ENCODE peak calls at places on chromosomes 2 and 18, in four cellular contexts. B is GM12878, J is stomach, E is pancreas. M is an unnamed sample.

GRCh38 chr2:157784169-157784822 is 91.8 kb downstream of the ACVR1 start:
- DNase-seq in B (no peak), J (peak; percentile 80), E (peak; percentile 75), M (no peak)

GRCh38 chr18:54004828-54005227 is 219.6 kb downstream of the MBD2 start:
- DNase-seq in B (no peak), J (no peak), E (no peak), M (no peak)

GRCh38 chr2:52976132-52976949 is 791.3 kb upstream of the CHAC2 start:
- DNase-seq in B (no peak), J (no peak), E (no peak), M (no peak)

GRCh38 chr2:98556634-98557033 is 51.7 kb downstream of the COA5 start:
- DNase-seq in B (no peak), J (no peak), E (no peak), M (no peak)

GRCh38 chr2:186546842-186547241 is 43.0 kb upstream of the ITGAV start:
- DNase-seq in B (no peak), J (no peak), E (no peak), M (no peak)

GRCh38 chr2:189312211-189312610 is 129.1 kb upstream of the WDR75 start:
- DNase-seq in B (no peak), J (no peak), E (no peak), M (no peak)

GRCh38 chr18:49015886-49016647 is 65.3 kb upstream of the SMAD7 start:
- DNase-seq in B (no peak), J (peak; percentile 15), E (no peak), M (no peak)

GRCh38 chr2:120465012-120465700 is 119.2 kb downstream of the INHBB start:
- DNase-seq in B (no peak), J (no peak), E (no peak), M (no peak)

GRCh38 chr2:204900910-204901309 is 355.6 kb downstream of the PARD3B start:
- DNase-seq in B (no peak), J (peak; percentile 75), E (peak; percentile 23), M (no peak)

GRCh38 chr2:62461707-62462106 is 44.3 kb downstream of the TMEM17 start:
- DNase-seq in B (no peak), J (no peak), E (peak; percentile 76), M (no peak)

GRCh38 chr2:43218550-43219382 is 7.6 kb downstream of the ZFP36L2 start:
- DNase-seq in B (no peak), J (peak; percentile 77), E (peak; percentile 62), M (peak; percentile 80)

GRCh38 chr2:40105593-40105992 is 326.5 kb upstream of the THUMPD2 start:
- DNase-seq in B (no peak), J (no peak), E (no peak), M (no peak)

GRCh38 chr2:144156736-144157645 is 362.9 kb downstream of the ZEB2 start:
- DNase-seq in B (no peak), J (no peak), E (no peak), M (no peak)

GRCh38 chr2:38171208-38171858 is 95.4 kb upstream of the CYP1B1 start:
- DNase-seq in B (no peak), J (no peak), E (no peak), M (no peak)

GRCh38 chr18:69469444-69469919 is 68.8 kb downstream of the DOK6 start:
- DNase-seq in B (no peak), J (no peak), E (no peak), M (no peak)

GRCh38 chr18:12907258-12907925 is 23.4 kb upstream of the PTPN2 start:
- DNase-seq in B (no peak), J (no peak), E (no peak), M (no peak)

GRCh38 chr18:79770826-79771225 is 26.9 kb upstream of the KCNG2 start:
- DNase-seq in B (no peak), J (no peak), E (no peak), M (no peak)

GRCh38 chr18:78704960-78705600 is 274.5 kb upstream of the SALL3 start:
- DNase-seq in B (no peak), J (no peak), E (no peak), M (no peak)

GRCh38 chr2:64463784-64464183 is 9.8 kb downstream of the LGALSL start:
- DNase-seq in B (no peak), J (no peak), E (no peak), M (no peak)

GRCh38 chr18:67788784-67789545 is 272.4 kb upstream of the DSEL start:
- DNase-seq in B (no peak), J (no peak), E (no peak), M (no peak)

GRCh38 chr18:52992041-52992440 is 652.0 kb downstream of the DCC start:
- DNase-seq in B (no peak), J (no peak), E (no peak), M (no peak)

GRCh38 chr18:53458944-53459580 is 765.4 kb downstream of the MBD2 start:
- DNase-seq in B (no peak), J (no peak), E (no peak), M (no peak)

GRCh38 chr2:9268310-9269081 is 61.9 kb downstream of the ASAP2 start:
- DNase-seq in B (no peak), J (no peak), E (no peak), M (no peak)

GRCh38 chr2:168138369-168138768 is 109.0 kb downstream of the STK39 start:
- DNase-seq in B (no peak), J (peak; percentile 44), E (no peak), M (no peak)

GRCh38 chr2:18883626-18884456 is 294.5 kb upstream of the NT5C1B start:
- DNase-seq in B (no peak), J (no peak), E (no peak), M (no peak)

GRCh38 chr2:201432038-201432437 is 19.2 kb downstream of the TRAK2 start:
- DNase-seq in B (no peak), J (no peak), E (no peak), M (no peak)

GRCh38 chr2:26316041-26316440 is 29.9 kb upstream of the SELENOI start:
- DNase-seq in B (no peak), J (no peak), E (no peak), M (no peak)

GRCh38 chr18:62017618-62018017 is 124.8 kb upstream of the RNF152 start:
- DNase-seq in B (no peak), J (no peak), E (no peak), M (no peak)

GRCh38 chr2:170123593-170123992 is 54.4 kb upstream of the MYO3B start:
- DNase-seq in B (no peak), J (no peak), E (no peak), M (no peak)

GRCh38 chr2:41886757-41887156 is 161.1 kb upstream of the PKDCC start:
- DNase-seq in B (no peak), J (no peak), E (no peak), M (no peak)

GRCh38 chr2:133167990-133168389 is 400.3 kb downstream of the NCKAP5 start:
- DNase-seq in B (no peak), J (no peak), E (no peak), M (no peak)

GRCh38 chr2:143581989-143582719 is 452.9 kb downstream of the ARHGAP15 start:
- DNase-seq in B (no peak), J (no peak), E (no peak), M (no peak)

GRCh38 chr2:157182204-157182709 is 75.2 kb upstream of the GALNT5 start:
- DNase-seq in B (no peak), J (no peak), E (no peak), M (no peak)

GRCh38 chr2:239805043-239805329 is 220.2 kb downstream of the NDUFA10 start:
- DNase-seq in B (no peak), J (peak; percentile 19), E (no peak), M (no peak)

DNA sequence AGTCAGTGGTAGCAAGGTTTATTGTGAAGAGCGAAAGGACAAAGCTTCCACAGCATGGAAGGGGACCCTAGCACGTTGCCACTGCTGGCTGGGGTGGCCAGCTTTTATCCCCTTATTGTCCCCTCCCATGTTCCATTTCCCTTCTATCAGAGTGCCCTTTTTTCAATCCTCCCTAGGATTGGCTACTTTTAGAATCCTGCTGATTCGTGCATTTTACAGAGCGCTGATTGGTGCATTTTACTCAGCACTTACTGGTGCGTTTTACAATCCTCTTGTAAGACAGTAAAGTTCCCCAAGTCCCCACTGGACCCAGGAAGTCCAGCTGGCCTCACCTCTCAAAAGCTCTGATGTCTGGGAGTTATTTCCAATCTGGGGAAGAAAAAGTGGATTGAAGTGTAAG is 90.1 kb downstream of the CD8B2 start:
- DNase-seq in B (no peak), J (no peak), E (no peak), M (no peak)
- H3K27ac ChIP-seq in B (no peak overlapping the region), J (no peak overlapping the region), E (no peak overlapping the region), M (no peak overlapping the region)

GRCh38 chr2:25259744-25260124 is 82.0 kb downstream of the DNMT3A start:
- DNase-seq in B (no peak), J (no peak), E (no peak), M (no peak)

GRCh38 chr2:25256486-25256875 is 85.2 kb downstream of the DNMT3A start:
- DNase-seq in B (no peak), J (no peak), E (no peak), M (no peak)

GRCh38 chr2:25257032-25257455 is 84.7 kb downstream of the DNMT3A start:
- DNase-seq in B (no peak), J (no peak), E (no peak), M (no peak)

GRCh38 chr2:25257931-25258771 is 83.6 kb downstream of the DNMT3A start:
- DNase-seq in B (no peak), J (no peak), E (no peak), M (no peak)

DNA sequence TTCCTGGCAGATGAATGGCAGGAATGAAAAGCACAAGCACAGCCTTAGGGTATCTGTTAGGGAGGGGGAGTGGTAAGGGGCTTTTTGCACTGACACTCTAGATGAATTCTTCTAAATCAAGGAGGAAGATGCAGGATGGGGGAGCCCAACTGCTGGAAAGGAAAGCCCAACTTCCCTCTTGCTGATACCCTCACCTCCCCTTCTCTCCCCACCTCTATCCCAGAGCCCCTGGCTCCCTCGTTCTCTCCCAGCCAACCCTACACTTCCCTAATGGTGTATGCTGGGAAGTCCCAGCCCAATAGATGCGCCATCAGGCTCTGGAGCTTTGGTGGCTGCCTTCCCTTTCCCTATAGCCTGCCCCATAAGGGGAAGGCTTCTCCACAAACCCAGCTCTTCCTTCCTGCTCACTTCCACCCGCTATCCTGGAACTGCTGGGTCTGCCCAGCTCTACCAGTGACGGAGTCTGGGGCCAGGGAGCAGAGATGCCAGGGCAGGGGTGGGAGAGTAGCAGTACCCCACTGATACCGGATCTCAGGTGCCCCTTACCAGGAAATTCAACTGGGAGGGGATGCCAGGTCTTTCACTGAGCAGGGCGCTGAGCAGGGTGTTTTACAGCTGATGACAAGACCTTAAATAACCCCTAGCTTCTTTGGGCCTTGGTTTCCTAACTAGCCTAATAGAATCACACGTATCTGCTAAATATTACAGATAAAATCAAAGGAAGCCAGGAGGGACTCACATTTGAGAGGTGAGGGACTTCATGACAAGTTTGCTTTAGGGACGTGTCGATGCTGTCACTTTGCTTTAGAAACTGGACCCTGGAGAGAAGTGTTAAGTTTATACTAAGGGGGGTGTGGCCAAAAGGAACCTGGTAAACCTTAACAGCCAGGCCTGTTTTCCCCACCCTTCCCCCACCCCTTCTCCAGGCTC is 82.6 kb downstream of the DNMT3A start:
- DNase-seq in B (no peak), J (no peak), E (no peak), M (no peak)
- H3K27me3 ChIP-seq in B (no peaks in the 10 kb centered on the region), J (no peaks in the 10 kb centered on the region), E (no peaks in the 10 kb centered on the region), M (no peaks in the 10 kb centered on the region)

GRCh38 chr2:113227290-113227689 is 51.4 kb downstream of the PAX8 start:
- DNase-seq in B (no peak), J (no peak), E (no peak), M (no peak)
- TF ChIP-seq CTCF in B (no peak), J (no peak), E (no peak), M (no peak)

GRCh38 chr18:36073676-36074075 is 6.3 kb upstream of the RPRD1A start:
- DNase-seq in B (no peak), J (no peak), E (no peak), M (no peak)

GRCh38 chr18:36078751-36079529 is 11.6 kb upstream of the RPRD1A start:
- DNase-seq in B (no peak), J (no peak), E (no peak), M (no peak)

GRCh38 chr18:36074435-36074834 is 7.1 kb upstream of the RPRD1A start:
- DNase-seq in B (no peak), J (no peak), E (no peak), M (no peak)

GRCh38 chr18:36075862-36076587 is 8.7 kb upstream of the RPRD1A start:
- DNase-seq in B (peak; percentile 21), J (no peak), E (no peak), M (no peak)
- H3K27ac ChIP-seq in B (no peak overlapping the region), J (no peak overlapping the region), E (no peak overlapping the region), M (no peak overlapping the region)

M was measured in CD4-positive, alpha-beta T cell.